ENCODE peak calls at places on chromosomes 11 and 22, in eight cellular contexts. P is AG09309, N is fibroblast of the aortic adventitia, V is AG04449, D is epithelial cell of esophagus, K is OCI-LY7, G is GM23338, Y is mucosa of descending colon. Z is an unnamed sample.

GRCh38 chr22:44862281-44862680 is 109.9 kb downstream of the ARHGAP8 start:
- DNase-seq in P (no peak), N (no peak), V (no peak), D (no peak), K (no peak), G (no peak), Y (no peak), Z (no peak)

GRCh38 chr11:92322225-92322624 is 97.6 kb downstream of the FAT3 start:
- DNase-seq in P (no peak), N (no peak), V (no peak), D (peak; percentile 31), K (no peak), G (no peak), Y (no peak), Z (no peak)

GRCh38 chr11:17763703-17764102 is 29.1 kb downstream of the KCNC1 start:
- DNase-seq in P (no peak), N (no peak), V (no peak), D (no peak), K (no peak), G (no peak), Y (no peak), Z (no peak)

GRCh38 chr11:90594658-90595057 is 371.8 kb upstream of the CHORDC1 start:
- DNase-seq in P (no peak), N (no peak), V (no peak), D (no peak), K (no peak), G (peak; percentile 15), Y (no peak), Z (no peak)

GRCh38 chr11:104917259-104918112 is 19.2 kb upstream of the CASP12 start:
- DNase-seq in P (no peak), N (no peak), V (no peak), D (no peak), K (no peak), G (no peak), Y (no peak), Z (no peak)

GRCh38 chr11:68137833-68138232 is 16.6 kb upstream of the CHKA start:
- DNase-seq in P (no peak), N (no peak), V (no peak), D (no peak), K (no peak), G (no peak), Y (no peak), Z (no peak)

GRCh38 chr11:86699036-86699791 is 26.8 kb upstream of the ME3 start:
- DNase-seq in P (no peak), N (peak; percentile 59), V (no peak), D (peak; percentile 29), K (no peak), G (no peak), Y (no peak), Z (no peak)

GRCh38 chr11:114054830-114055229 is 4.7 kb upstream of the ZBTB16 start:
- DNase-seq in P (no peak), N (no peak), V (no peak), D (no peak), K (no peak), G (no peak), Y (no peak), Z (no peak)

GRCh38 chr11:28417601-28418323 is 309.6 kb downstream of the METTL15 start:
- DNase-seq in P (no peak), N (no peak), V (no peak), D (no peak), K (no peak), G (no peak), Y (no peak), Z (no peak)

GRCh38 chr11:32785262-32785661 is 9.2 kb downstream of the CCDC73 start:
- DNase-seq in P (no peak), N (no peak), V (no peak), D (no peak), K (no peak), G (no peak), Y (no peak), Z (no peak)

GRCh38 chr22:38788016-38788415 is 5.9 kb downstream of the DNAL4 start:
- DNase-seq in P (no peak), N (peak; percentile 52), V (no peak), D (no peak), K (no peak), G (no peak), Y (no peak), Z (no peak)

GRCh38 chr22:40300884-40301672 is 45.2 kb upstream of the ADSL start:
- DNase-seq in P (no peak), N (no peak), V (no peak), D (no peak), K (no peak), G (no peak), Y (no peak), Z (no peak)

GRCh38 chr22:21666786-21667185 is 974 bp downstream of the PPIL2 start:
- DNase-seq in P (no peak), N (no peak), V (no peak), D (no peak), K (no peak), G (peak; percentile 51), Y (no peak), Z (no peak)
- H3K4me3 ChIP-seq in P (peak overlapping the region; percentile 97), N (peak overlapping the region; percentile 88), V (peak overlapping the region; percentile 92), D (peak overlapping the region; percentile 89), K (peak overlapping the region; percentile 93), G (peak overlapping the region; percentile 99), Y (peak overlapping the region; percentile 6), Z (peak overlapping the region; percentile 91)

DNA sequence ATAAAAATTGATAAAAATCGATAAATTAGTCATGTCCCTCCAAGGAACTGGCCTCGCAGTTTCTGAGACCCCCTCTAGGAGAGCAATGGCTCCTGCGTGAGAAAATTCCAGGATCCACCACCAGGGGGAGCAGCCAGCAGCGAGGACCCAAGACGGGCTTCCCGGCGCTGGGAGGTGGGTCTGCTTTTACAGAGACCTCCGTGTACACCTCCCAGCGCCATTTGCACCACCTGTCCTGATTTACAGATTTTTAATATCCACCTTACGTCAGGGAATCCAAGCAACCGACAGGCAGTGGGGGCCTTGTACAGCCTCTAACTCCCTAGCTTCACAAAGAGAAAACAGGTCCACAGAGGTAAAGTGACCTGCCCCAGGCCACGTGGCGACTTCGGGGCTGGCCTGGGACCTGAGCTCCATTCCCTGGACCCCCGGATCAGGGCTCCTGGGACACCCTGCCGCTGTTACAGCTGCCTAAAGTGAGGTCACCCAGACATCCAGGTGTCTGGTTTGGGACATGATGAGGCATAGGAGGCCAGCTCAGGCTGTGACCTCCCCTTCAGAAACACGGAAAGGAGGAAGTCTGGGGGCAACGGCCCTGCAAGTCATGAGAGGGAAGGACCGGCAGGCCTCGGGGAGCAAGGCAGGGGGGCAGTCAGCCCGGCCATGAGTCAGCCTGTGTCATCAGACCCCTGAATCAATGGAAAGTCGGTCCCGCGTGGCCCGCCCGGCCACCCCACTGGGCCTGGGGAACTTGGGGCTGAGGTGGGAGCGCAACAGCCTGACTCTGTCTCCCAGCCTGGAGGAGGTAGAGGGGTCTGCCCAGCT is 3.5 kb downstream of the OSM start:
- DNase-seq in P (no peak), N (peak; percentile 71), V (no peak), D (peak; percentile 53), K (peak; percentile 80), G (peak; percentile 95), Y (peak; percentile 79), Z (peak; percentile 69)
- H3K4me3 ChIP-seq in P (peak overlapping the region; percentile 17), N (peak overlapping the region; percentile 35), V (peak overlapping the region; percentile 12), D (no peak overlapping the region), K (no peak overlapping the region), G (no peak overlapping the region), Y (no peak overlapping the region), Z (no peak overlapping the region)

DNA sequence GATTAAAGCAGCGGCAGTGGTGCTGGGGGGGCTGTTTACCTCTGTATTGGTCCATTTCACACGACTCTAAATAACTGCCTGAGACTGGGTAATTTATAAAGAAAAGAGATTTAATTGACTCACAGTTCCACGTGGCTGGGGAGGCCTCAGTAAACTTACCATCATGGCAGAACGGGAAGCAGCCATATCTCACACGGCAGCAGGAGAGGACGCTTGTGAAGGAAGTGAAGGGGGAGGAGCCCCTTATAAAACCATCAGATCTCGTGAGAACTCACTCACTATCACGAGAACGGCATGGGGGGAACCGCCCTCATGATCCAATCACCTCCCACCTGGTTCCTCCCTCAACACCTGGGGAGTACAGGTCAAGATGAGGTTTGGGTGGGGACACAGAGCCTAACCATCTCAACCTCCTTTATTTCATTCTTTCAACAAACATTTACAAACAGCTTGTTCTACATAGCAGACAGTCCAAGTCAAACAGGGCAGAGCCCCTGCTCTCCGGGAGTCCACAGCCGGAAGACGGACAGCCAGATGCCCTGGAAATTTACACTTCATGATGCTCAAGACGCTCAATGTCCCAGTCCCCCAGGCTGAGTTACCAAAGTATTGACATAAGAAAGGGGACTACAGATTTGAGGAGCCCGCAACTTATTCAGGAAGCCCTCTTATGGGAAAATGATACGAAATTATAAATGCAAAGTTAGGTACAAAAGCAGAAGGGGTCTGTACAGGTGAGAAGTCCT is 26.3 kb upstream of the HMGXB4 start:
- DNase-seq in P (no peak), N (no peak), V (no peak), D (no peak), K (peak; percentile 42), G (no peak), Y (peak; percentile 27), Z (no peak)
- H3K4me3 ChIP-seq in P (no peak overlapping the region), N (no peak overlapping the region), V (no peak overlapping the region), D (no peak overlapping the region), K (peak overlapping the region; percentile 55), G (no peak overlapping the region), Y (no peak overlapping the region), Z (peak overlapping the region; percentile 0)

DNA sequence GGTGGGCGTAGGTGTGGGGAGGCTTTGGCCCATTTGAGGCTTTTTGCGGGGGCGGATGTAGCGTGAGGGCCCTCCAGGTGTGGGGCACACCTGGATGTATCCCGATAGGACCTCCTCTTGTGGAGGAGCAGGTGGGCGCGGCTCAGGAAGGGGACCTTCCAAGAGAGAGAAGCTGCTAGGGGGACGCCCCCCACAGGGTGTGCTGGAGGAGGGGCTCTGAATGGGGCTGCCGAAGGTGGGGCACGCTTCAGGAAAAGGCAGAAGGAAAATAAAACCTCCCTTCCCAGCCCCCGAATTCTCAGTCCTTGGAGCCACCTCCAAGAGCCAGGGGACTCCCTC is 621 bp downstream of the SGSM1 start:
- DNase-seq in P (no peak), N (no peak), V (no peak), D (no peak), K (no peak), G (peak; percentile 46), Y (peak; percentile 48), Z (no peak)
- H3K4me3 ChIP-seq in P (no peak overlapping the region), N (no peak overlapping the region), V (no peak overlapping the region), D (no peak overlapping the region), K (no peak overlapping the region), G (peak overlapping the region; percentile 98), Y (no peak overlapping the region), Z (no peak overlapping the region)

DNA sequence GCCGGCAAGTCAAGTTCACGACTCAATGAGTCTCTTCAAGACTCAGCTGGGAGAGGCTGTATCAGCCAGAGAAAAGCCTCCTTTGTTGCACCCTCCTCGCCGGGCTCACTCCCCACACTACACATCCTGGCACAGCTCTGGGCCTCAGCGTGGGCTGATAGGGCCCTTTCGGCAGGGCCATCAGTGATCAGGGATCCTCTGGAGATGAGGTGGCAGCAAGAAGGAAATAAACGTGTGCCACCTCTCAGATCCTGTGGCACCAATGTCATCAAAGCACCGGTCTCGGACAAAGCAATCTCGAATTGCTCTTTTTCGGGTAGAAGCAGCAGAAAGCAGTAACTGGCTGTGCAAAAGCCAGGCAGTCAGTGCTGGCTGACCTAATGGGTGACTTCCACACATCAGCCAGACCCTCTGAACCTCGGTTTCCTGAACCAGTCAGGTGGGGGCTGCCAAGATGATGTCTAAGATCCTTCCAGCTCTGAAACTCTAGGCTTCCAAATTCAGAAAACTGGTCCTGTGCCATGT is 2.1 kb downstream of the EHD1 start:
- DNase-seq in P (no peak), N (no peak), V (no peak), D (no peak), K (no peak), G (no peak), Y (no peak), Z (no peak)
- H3K4me3 ChIP-seq in P (peak overlapping the region; percentile 55), N (peak overlapping the region; percentile 97), V (peak overlapping the region; percentile 99), D (peak overlapping the region; percentile 84), K (peak overlapping the region; percentile 89), G (no peak overlapping the region), Y (peak overlapping the region; percentile 19), Z (no peak overlapping the region)